ENCODE peak calls at places on chromosomes 11 and 22, in five cellular contexts. O is T1000, D is NCI-H510A treated with DMSO at 0.1 percent for 48 hours, Z is esophagus squamous epithelium, F is Calu3. T is an unnamed sample.

GRCh38 chr11:33701831-33702230 is 1.2 kb upstream of the C11orf91 start:
- DNase-seq in O (no peak), D (peak; percentile 3), Z (no peak), F (peak; percentile 57), T (peak; percentile 58)

GRCh38 chr22:45615364-45615763 is 56.3 kb upstream of the ATXN10 start:
- DNase-seq in O (no peak), D (no peak), Z (no peak), F (no peak), T (no peak)

GRCh38 chr11:128406365-128406706 is 181.0 kb downstream of the ETS1 start:
- DNase-seq in O (no peak), D (no peak), Z (no peak), F (no peak), T (no peak)

GRCh38 chr11:3888876-3889275 is 33.4 kb downstream of the STIM1 start:
- DNase-seq in O (no peak), D (no peak), Z (no peak), F (no peak), T (no peak)

GRCh38 chr22:47045691-47046410 is 283.4 kb downstream of the TBC1D22A start:
- DNase-seq in O (no peak), D (no peak), Z (no peak), F (no peak), T (no peak)

GRCh38 chr22:40403141-40403540 is 32.7 kb downstream of the SGSM3 start:
- DNase-seq in O (no peak), D (no peak), Z (no peak), F (no peak), T (no peak)

GRCh38 chr11:117535201-117535869 is 207.7 kb downstream of the CEP164 start:
- DNase-seq in O (no peak), D (peak; percentile 45), Z (no peak), F (peak; percentile 7), T (peak; percentile 52)

GRCh38 chr11:102643941-102644340 is 18.8 kb upstream of the MMP20 start:
- DNase-seq in O (no peak), D (no peak), Z (no peak), F (no peak), T (no peak)

GRCh38 chr11:66313321-66314185 is 3.3 kb downstream of the CD248 start:
- DNase-seq in O (no peak), D (no peak), Z (no peak), F (no peak), T (no peak)

GRCh38 chr22:22088658-22089458 is 106.3 kb upstream of the TOP3B start:
- DNase-seq in O (no peak), D (no peak), Z (no peak), F (no peak), T (no peak)

GRCh38 chr11:67372993-67373915 is at the start of gene CLCF1:
- DNase-seq in O (peak; percentile 63), D (peak; percentile 52), Z (no peak), F (peak; percentile 68), T (no peak)

GRCh38 chr11:396511-396947 is 2.5 kb downstream of the PKP3 start:
- DNase-seq in O (no peak), D (no peak), Z (no peak), F (no peak), T (no peak)

GRCh38 chr11:44752262-44752661 is 25.5 kb downstream of the TSPAN18 start:
- DNase-seq in O (no peak), D (no peak), Z (no peak), F (no peak), T (no peak)

GRCh38 chr11:1194231-1194976 is 28.5 kb upstream of the MUC5B start:
- DNase-seq in O (no peak), D (no peak), Z (no peak), F (no peak), T (no peak)

GRCh38 chr11:34215806-34216453 is 110.5 kb downstream of the NAT10 start:
- DNase-seq in O (no peak), D (no peak), Z (no peak), F (no peak), T (no peak)

GRCh38 chr11:58647141-58647699 is 24.8 kb downstream of the CNTF start:
- DNase-seq in O (no peak), D (no peak), Z (no peak), F (no peak), T (no peak)

GRCh38 chr11:76692956-76693355 is 22.4 kb upstream of the LRRC32 start:
- DNase-seq in O (no peak), D (no peak), Z (no peak), F (no peak), T (no peak)

GRCh38 chr11:111324277-111324720 is 26.0 kb downstream of the POU2AF3 start:
- DNase-seq in O (no peak), D (no peak), Z (no peak), F (no peak), T (no peak)

GRCh38 chr11:47724041-47724729 is 9.0 kb upstream of the AGBL2 start:
- DNase-seq in O (no peak), D (no peak), Z (no peak), F (peak; percentile 7), T (no peak)

GRCh38 chr22:47928626-47929025 is 1166.2 kb downstream of the TBC1D22A start:
- DNase-seq in O (no peak), D (no peak), Z (no peak), F (no peak), T (no peak)

GRCh38 chr11:94309757-94310156 is 5.4 kb downstream of the IZUMO1R start:
- DNase-seq in O (no peak), D (no peak), Z (no peak), F (no peak), T (no peak)

GRCh38 chr11:69439127-69439526 is 42.3 kb upstream of the LINC01488 start:
- DNase-seq in O (no peak), D (no peak), Z (no peak), F (no peak), T (no peak)

GRCh38 chr11:119793335-119793984 is 64.5 kb upstream of the NECTIN1 start:
- DNase-seq in O (no peak), D (no peak), Z (no peak), F (no peak), T (no peak)

GRCh38 chr11:96227244-96227643 is 115.8 kb downstream of the MAML2 start:
- DNase-seq in O (no peak), D (no peak), Z (no peak), F (no peak), T (no peak)

GRCh38 chr11:71962428-71963038 is 33.7 kb downstream of the RNF121 start:
- DNase-seq in O (no peak), D (no peak), Z (no peak), F (no peak), T (no peak)

GRCh38 chr11:8168485-8169257 is at the start of gene RIC3:
- DNase-seq in O (no peak), D (peak; percentile 77), Z (no peak), F (no peak), T (peak; percentile 21)